ENCODE peak calls at places on chromosome 18, in ten cellular contexts. V is heart right ventricle, J is EL, D is NCI-H1092 treated with DMSO at 0.1 percent for 48 hours, N is NCI-H1694 treated with DMSO at 0.1 percent for 48 hours, I is AG04449, X is esophagus squamous epithelium, L is GM13977, Y is choroid plexus epithelial cell, F is lower lobe of right lung. R is an unnamed sample.
A peak's percentile ranks its signal among the peaks of the same experiment; 100 is the strongest.

GRCh38 chr18:56696966-56697365 is 45.8 kb downstream of the WDR7 start:
- DNase-seq in V (no peak), J (peak; percentile 2), D (no peak), N (no peak), I (no peak), X (no peak), L (no peak), Y (peak; percentile 34), F (no peak), R (no peak)

GRCh38 chr18:79935499-79935898 is 16.0 kb downstream of the SLC66A2 start:
- DNase-seq in V (no peak), J (no peak), D (no peak), N (no peak), I (no peak), X (no peak), L (no peak), Y (no peak), F (peak; percentile 7), R (no peak)

GRCh38 chr18:58934933-58935577 is 70.4 kb downstream of the ZNF532 start:
- DNase-seq in V (no peak), J (no peak), D (no peak), N (no peak), I (no peak), X (no peak), L (no peak), Y (no peak), F (no peak), R (no peak)

GRCh38 chr18:6578686-6579085 is 150.8 kb upstream of the ARHGAP28 start:
- DNase-seq in V (no peak), J (no peak), D (no peak), N (no peak), I (no peak), X (no peak), L (no peak), Y (no peak), F (no peak), R (no peak)

GRCh38 chr18:6236258-6236657 is 178.5 kb downstream of the L3MBTL4 start:
- DNase-seq in V (no peak), J (no peak), D (no peak), N (no peak), I (no peak), X (no peak), L (no peak), Y (no peak), F (no peak), R (no peak)

GRCh38 chr18:48488388-48488850 is 50.4 kb upstream of the CTIF start:
- DNase-seq in V (peak; percentile 63), J (peak; percentile 99), D (no peak), N (no peak), I (peak; percentile 73), X (no peak), L (no peak), Y (peak; percentile 95), F (peak; percentile 75), R (no peak)

GRCh38 chr18:9732031-9732430 is 23.9 kb downstream of the RAB31 start:
- DNase-seq in V (no peak), J (no peak), D (no peak), N (no peak), I (no peak), X (no peak), L (no peak), Y (no peak), F (no peak), R (no peak)

GRCh38 chr18:77557030-77557429 is 307.4 kb downstream of the GALR1 start:
- DNase-seq in V (no peak), J (no peak), D (no peak), N (no peak), I (no peak), X (no peak), L (no peak), Y (peak; percentile 55), F (no peak), R (no peak)

GRCh38 chr18:50190926-50191325 is 4.0 kb downstream of the MYO5B start:
- DNase-seq in V (no peak), J (no peak), D (no peak), N (no peak), I (no peak), X (no peak), L (no peak), Y (no peak), F (no peak), R (no peak)

GRCh38 chr18:6052449-6052913 is 157.2 kb upstream of the TMEM200C start:
- DNase-seq in V (no peak), J (no peak), D (no peak), N (no peak), I (no peak), X (no peak), L (no peak), Y (peak; percentile 18), F (no peak), R (no peak)

GRCh38 chr18:72456802-72457201 is 87.3 kb downstream of the CBLN2 start:
- DNase-seq in V (no peak), J (no peak), D (no peak), N (no peak), I (no peak), X (no peak), L (no peak), Y (peak; percentile 76), F (no peak), R (no peak)

GRCh38 chr18:59357928-59358327 is 1.1 kb downstream of the LMAN1 start:
- DNase-seq in V (no peak), J (peak; percentile 82), D (no peak), N (no peak), I (peak; percentile 46), X (no peak), L (no peak), Y (peak; percentile 62), F (no peak), R (no peak)

GRCh38 chr18:3066391-3067079 is 53.6 kb upstream of the LPIN2 start:
- DNase-seq in V (no peak), J (no peak), D (no peak), N (no peak), I (no peak), X (no peak), L (no peak), Y (no peak), F (no peak), R (no peak)

GRCh38 chr18:987325-988186 is 82.9 kb downstream of the ADCYAP1 start:
- DNase-seq in V (no peak), J (peak; percentile 45), D (no peak), N (no peak), I (no peak), X (no peak), L (no peak), Y (peak; percentile 76), F (no peak), R (no peak)

GRCh38 chr18:77321823-77322805 is 72.5 kb downstream of the GALR1 start:
- DNase-seq in V (no peak), J (no peak), D (no peak), N (no peak), I (no peak), X (no peak), L (no peak), Y (no peak), F (no peak), R (no peak)

GRCh38 chr18:4208408-4208807 is 246.7 kb downstream of the DLGAP1 start:
- DNase-seq in V (no peak), J (no peak), D (no peak), N (no peak), I (no peak), X (no peak), L (no peak), Y (no peak), F (no peak), R (no peak)

GRCh38 chr18:58537272-58538038 is 91.4 kb downstream of the ALPK2 start:
- DNase-seq in V (no peak), J (no peak), D (no peak), N (no peak), I (no peak), X (no peak), L (no peak), Y (no peak), F (no peak), R (no peak)

GRCh38 chr18:37511933-37512332 is 53.7 kb downstream of the CELF4 start:
- DNase-seq in V (no peak), J (no peak), D (no peak), N (no peak), I (no peak), X (no peak), L (no peak), Y (no peak), F (no peak), R (no peak)

GRCh38 chr18:36454258-36454657 is 156.7 kb downstream of the FHOD3 start:
- DNase-seq in V (no peak), J (no peak), D (no peak), N (no peak), I (no peak), X (no peak), L (no peak), Y (no peak), F (no peak), R (no peak)

GRCh38 chr18:27144672-27145071 is 40.4 kb downstream of the CHST9 start:
- DNase-seq in V (no peak), J (no peak), D (no peak), N (no peak), I (no peak), X (no peak), L (no peak), Y (no peak), F (no peak), R (no peak)

GRCh38 chr18:3525870-3526420 is 76.0 kb downstream of the TGIF1 start:
- DNase-seq in V (no peak), J (no peak), D (peak; percentile 61), N (peak; percentile 77), I (no peak), X (no peak), L (peak; percentile 54), Y (peak; percentile 17), F (no peak), R (peak; percentile 81)

GRCh38 chr18:45353530-45353929 is 261.7 kb upstream of the SLC14A2 start:
- DNase-seq in V (no peak), J (no peak), D (no peak), N (no peak), I (no peak), X (no peak), L (no peak), Y (no peak), F (no peak), R (no peak)

GRCh38 chr18:63951302-63951705 is 2.2 kb downstream of the HMSD start:
- DNase-seq in V (no peak), J (peak; percentile 57), D (no peak), N (no peak), I (no peak), X (no peak), L (peak; percentile 49), Y (peak; percentile 80), F (no peak), R (no peak)

GRCh38 chr18:59724116-59724515 is 26.9 kb upstream of the CCBE1 start:
- DNase-seq in V (no peak), J (no peak), D (no peak), N (no peak), I (no peak), X (no peak), L (no peak), Y (no peak), F (no peak), R (no peak)

GRCh38 chr18:59264136-59264571 is 9.1 kb downstream of the RAX start:
- DNase-seq in V (no peak), J (no peak), D (no peak), N (no peak), I (no peak), X (no peak), L (no peak), Y (no peak), F (no peak), R (no peak)